ENCODE peak calls at places on chromosomes 2 and 18, in six cellular contexts. L, F, B, I, D and R are unnamed samples.
A peak's percentile ranks its signal among the peaks of the same experiment; 100 is the strongest.

GRCh38 chr18:32021756-32022564 is 3.3 kb downstream of the RNF125 start:
- DNase-seq in L (no peak), F (no peak), B (no peak), I (no peak), D (peak; percentile 11), R (no peak)

GRCh38 chr2:47767880-47768609 is 14.9 kb upstream of the MSH6 start:
- DNase-seq in L (peak; percentile 78), F (peak; percentile 54), B (peak; percentile 27), I (no peak), D (peak; percentile 63), R (peak; percentile 8)

GRCh38 chr18:23990474-23991410 is 23.8 kb upstream of the TTC39C start:
- DNase-seq in L (no peak), F (peak; percentile 26), B (peak; percentile 61), I (peak; percentile 42), D (no peak), R (no peak)

GRCh38 chr18:68797901-68798300 is at the start of gene CCDC102B:
- DNase-seq in L (no peak), F (peak; percentile 18), B (peak; percentile 67), I (peak; percentile 65), D (peak; percentile 57), R (no peak)

GRCh38 chr18:58745914-58746313 is 74.6 kb downstream of the MALT1 start:
- DNase-seq in L (no peak), F (no peak), B (no peak), I (no peak), D (no peak), R (no peak)

GRCh38 chr2:23326322-23326721 is 58.7 kb upstream of the KLHL29 start:
- DNase-seq in L (no peak), F (no peak), B (no peak), I (no peak), D (no peak), R (no peak)

GRCh38 chr2:136008205-136008865 is 22.9 kb upstream of the DARS1 start:
- DNase-seq in L (no peak), F (no peak), B (no peak), I (no peak), D (no peak), R (no peak)

GRCh38 chr2:11388262-11389047 is 44.0 kb upstream of the ROCK2 start:
- DNase-seq in L (no peak), F (no peak), B (no peak), I (no peak), D (no peak), R (no peak)

GRCh38 chr2:204933735-204934361 is 388.6 kb downstream of the PARD3B start:
- DNase-seq in L (no peak), F (no peak), B (no peak), I (no peak), D (no peak), R (no peak)

GRCh38 chr18:61683856-61684255 is 209.0 kb downstream of the RNF152 start:
- DNase-seq in L (no peak), F (no peak), B (no peak), I (no peak), D (no peak), R (no peak)

GRCh38 chr2:16682431-16683130 is 16.9 kb upstream of the CYRIA start:
- DNase-seq in L (no peak), F (peak; percentile 15), B (no peak), I (no peak), D (no peak), R (no peak)

GRCh38 chr2:205807229-205807628 is 124.9 kb downstream of the NRP2 start:
- DNase-seq in L (no peak), F (no peak), B (no peak), I (no peak), D (no peak), R (no peak)

GRCh38 chr2:127046579-127046978 is 60.4 kb downstream of the BIN1 start:
- DNase-seq in L (no peak), F (no peak), B (no peak), I (no peak), D (no peak), R (no peak)

GRCh38 chr2:111030271-111030891 is 90.3 kb upstream of the BCL2L11 start:
- DNase-seq in L (no peak), F (no peak), B (no peak), I (no peak), D (no peak), R (no peak)

GRCh38 chr2:101037161-101037755 is 35.2 kb downstream of the RPL31 start:
- DNase-seq in L (no peak), F (no peak), B (no peak), I (no peak), D (no peak), R (no peak)

GRCh38 chr2:210157546-210157945 is 13.7 kb downstream of the KANSL1L start:
- DNase-seq in L (no peak), F (no peak), B (no peak), I (no peak), D (no peak), R (no peak)

GRCh38 chr2:119352357-119352756 is 14.3 kb downstream of the C2orf76 start:
- DNase-seq in L (no peak), F (no peak), B (no peak), I (no peak), D (no peak), R (peak; percentile 4)

GRCh38 chr2:228018311-228018710 is 146.9 kb downstream of the DAW1 start:
- DNase-seq in L (no peak), F (no peak), B (no peak), I (no peak), D (no peak), R (no peak)

GRCh38 chr18:28045176-28045810 is 131.6 kb downstream of the CDH2 start:
- DNase-seq in L (no peak), F (peak; percentile 73), B (peak; percentile 88), I (peak; percentile 86), D (peak; percentile 50), R (peak; percentile 11)

GRCh38 chr2:215919624-215920243 is 93.6 kb downstream of the MREG start:
- DNase-seq in L (no peak), F (no peak), B (no peak), I (no peak), D (no peak), R (no peak)

GRCh38 chr18:79068299-79068945 is 772 bp upstream of the ATP9B start:
- DNase-seq in L (no peak), F (peak; percentile 54), B (peak; percentile 16), I (peak; percentile 7), D (no peak), R (no peak)

GRCh38 chr2:30191107-30191506 is 40.2 kb upstream of the LBH start:
- DNase-seq in L (no peak), F (no peak), B (no peak), I (no peak), D (no peak), R (no peak)

GRCh38 chr18:54961868-54962267 is 2.6 kb upstream of the CCDC68 start:
- DNase-seq in L (no peak), F (no peak), B (no peak), I (no peak), D (no peak), R (no peak)

GRCh38 chr2:112074506-112074905 is 19.4 kb downstream of the TMEM87B start:
- DNase-seq in L (no peak), F (peak; percentile 49), B (peak; percentile 57), I (peak; percentile 44), D (peak; percentile 38), R (no peak)

GRCh38 chr2:112075490-112076260 is 20.6 kb downstream of the TMEM87B start:
- DNase-seq in L (no peak), F (peak; percentile 30), B (peak; percentile 77), I (peak; percentile 64), D (peak; percentile 86), R (peak; percentile 33)

GRCh38 chr2:112077814-112078213 is 22.7 kb downstream of the TMEM87B start:
- DNase-seq in L (peak; percentile 20), F (peak; percentile 28), B (no peak), I (no peak), D (no peak), R (peak; percentile 18)

GRCh38 chr2:112073875-112074274 is 18.8 kb downstream of the TMEM87B start:
- DNase-seq in L (no peak), F (peak; percentile 2), B (peak; percentile 32), I (peak; percentile 32), D (peak; percentile 30), R (no peak)
- H3K4me2 ChIP-seq in L (no peak overlapping the region), F (no peak overlapping the region), B (no peak overlapping the region), I (no peak overlapping the region), D (peak overlapping the region; percentile 53), R (no peak overlapping the region)

GRCh38 chr2:98757904-98758421 is 27.0 kb upstream of the MGAT4A start:
- DNase-seq in L (no peak), F (peak; percentile 95), B (peak; percentile 97), I (peak; percentile 96), D (peak; percentile 98), R (peak; percentile 87)
- H3K4me2 ChIP-seq in L (no peak overlapping the region), F (peak overlapping the region; percentile 42), B (no peak overlapping the region), I (peak overlapping the region; percentile 51), D (peak overlapping the region; percentile 40), R (peak overlapping the region; percentile 67)

GRCh38 chr2:72718906-72719305 is 106.9 kb downstream of the EXOC6B start:
- DNase-seq in L (no peak), F (no peak), B (no peak), I (no peak), D (peak; percentile 4), R (no peak)

GRCh38 chr2:72713857-72714256 is 112.0 kb downstream of the EXOC6B start:
- DNase-seq in L (no peak), F (no peak), B (no peak), I (no peak), D (no peak), R (no peak)

GRCh38 chr2:72723769-72724370 is 102.0 kb downstream of the EXOC6B start:
- DNase-seq in L (no peak), F (no peak), B (no peak), I (no peak), D (no peak), R (no peak)

GRCh38 chr2:72722492-72723090 is 103.2 kb downstream of the EXOC6B start:
- DNase-seq in L (no peak), F (peak; percentile 59), B (peak; percentile 75), I (peak; percentile 66), D (no peak), R (no peak)

GRCh38 chr2:72719416-72719815 is 106.4 kb downstream of the EXOC6B start:
- DNase-seq in L (peak; percentile 17), F (no peak), B (peak; percentile 55), I (peak; percentile 47), D (peak; percentile 88), R (peak; percentile 39)
- H3K4me2 ChIP-seq in L (peak overlapping the region; percentile 34), F (no peak overlapping the region), B (no peak overlapping the region), I (no peak overlapping the region), D (peak overlapping the region; percentile 18), R (no peak overlapping the region)

DNA sequence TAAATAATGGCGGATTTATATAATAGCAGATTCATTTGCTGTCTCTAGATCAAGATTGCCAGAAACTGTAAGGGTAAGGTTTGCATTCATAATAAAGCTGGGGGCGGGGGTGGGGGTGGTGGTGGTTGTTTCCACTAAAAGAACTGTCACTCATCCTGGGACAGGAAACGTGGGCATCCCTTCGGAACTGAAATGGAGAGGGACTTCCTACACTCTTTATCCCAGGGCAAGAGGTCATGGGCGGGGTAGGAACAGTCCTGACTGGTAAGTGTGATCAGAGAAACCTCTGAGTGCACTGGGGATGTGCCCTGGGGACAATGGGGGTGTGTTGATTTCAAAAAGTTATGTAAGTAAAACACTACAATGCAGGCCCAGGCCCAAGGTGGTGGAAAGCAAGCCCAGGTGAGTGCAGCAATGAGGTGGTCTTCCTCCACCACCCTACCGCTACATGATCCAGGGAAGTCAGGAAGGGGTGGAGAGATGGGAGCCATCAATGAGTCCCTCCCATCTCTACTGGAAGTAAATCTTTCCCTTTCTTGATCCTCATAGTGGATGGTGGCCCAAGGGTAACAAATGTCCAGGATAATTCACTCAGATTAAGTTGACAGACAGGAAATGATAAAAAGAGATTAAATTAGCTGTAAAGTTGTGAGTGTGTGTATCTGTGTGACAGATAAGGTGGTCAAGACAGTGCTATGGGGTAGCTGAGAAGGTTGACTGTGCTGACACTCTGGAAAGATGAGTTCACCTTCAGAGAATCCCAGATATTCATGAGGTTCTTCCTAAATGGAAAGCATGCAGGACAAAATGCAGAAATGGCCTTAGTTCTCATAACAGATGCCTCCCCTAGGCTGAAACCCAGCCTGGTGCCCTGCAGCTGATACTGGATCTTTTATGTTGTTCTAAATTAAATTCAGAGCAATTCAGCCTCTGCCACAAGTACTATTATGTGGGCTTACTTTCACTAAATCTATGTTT is 171.7 kb upstream of the SERPINE2 start:
- DNase-seq in L (no peak), F (peak; percentile 29), B (peak; percentile 47), I (peak; percentile 36), D (no peak), R (no peak)
- H3K4me2 ChIP-seq in L (no peak overlapping the region), F (no peak overlapping the region), B (no peak overlapping the region), I (no peak overlapping the region), D (no peak overlapping the region), R (no peak overlapping the region)